ENCODE peak calls at places on chromosome 1, in nine cellular contexts. Q is effector memory CD4-positive, alpha-beta T cell; R is left ventricle myocardium inferior; D is H7; U is uterus; X is lung; J is left lung; K is heart left ventricle; Y is Caco-2. A is an unnamed sample.

GRCh38 chr1:183029591-183030000 is 6.4 kb downstream of the LAMC1 start:
- DNase-seq in D (no peak), Q (no peak), X (no peak), J (no peak), K (no peak), Y (peak), R (no peak), U (no peak), A (no peak)

GRCh38 chr1:229117664-229118300 is 153.1 kb upstream of the RAB4A start:
- DNase-seq in D (no peak), Y (no peak), K (peak), U (peak), Q (no peak), R (peak), X (peak), J (peak), A (no peak)

GRCh38 chr1:206905295-206906164 is 8.3 kb downstream of the IL24 start:
- DNase-seq in D (no peak), U (no peak), K (no peak), J (no peak), Y (no peak), X (no peak), R (no peak), Q (no peak), A (no peak)

GRCh38 chr1:56877973-56878372 is 23.4 kb downstream of the C8A start:
- DNase-seq in Y (no peak), U (no peak), X (no peak), Q (no peak), J (no peak), D (no peak), K (no peak), R (no peak), A (no peak)

GRCh38 chr1:243883551-243883950 is 33.5 kb upstream of the AKT3 start:
- DNase-seq in D (no peak), Q (no peak), U (no peak), R (no peak), J (no peak), K (no peak), X (no peak), Y (no peak), A (no peak)

GRCh38 chr1:91011726-91012125 is 10.1 kb downstream of the ZNF644 start:
- DNase-seq in K (no peak), J (no peak), U (no peak), R (no peak), Y (no peak), Q (no peak), X (no peak), D (no peak), A (no peak)

GRCh38 chr1:165683848-165684485 is 14.4 kb downstream of the ALDH9A1 start:
- DNase-seq in J (no peak), Q (no peak), R (no peak), D (no peak), U (no peak), K (no peak), X (no peak), Y (no peak), A (no peak)

GRCh38 chr1:216523449-216524190 is 100.4 kb upstream of the USH2A start:
- DNase-seq in U (no peak), K (no peak), J (no peak), X (no peak), D (no peak), Y (no peak), R (no peak), Q (no peak), A (no peak)

GRCh38 chr1:203197625-203198024 is 11.1 kb upstream of the CHI3L1 start:
- DNase-seq in J (no peak), R (no peak), U (no peak), X (no peak), D (no peak), K (no peak), Q (no peak), Y (no peak), A (no peak)

GRCh38 chr1:208107817-208108608 is 136.2 kb downstream of the PLXNA2 start:
- DNase-seq in U (peak), X (peak), J (no peak), D (no peak), Q (no peak), Y (no peak), R (no peak), K (no peak), A (no peak)

GRCh38 chr1:206540044-206540758 is 32.9 kb downstream of the RASSF5 start:
- DNase-seq in Y (no peak), X (peak), J (no peak), Q (no peak), K (no peak), R (no peak), U (peak), D (no peak), A (no peak)

GRCh38 chr1:14842891-14843290 is 244.4 kb downstream of the KAZN start:
- DNase-seq in D (no peak), R (no peak), U (no peak), J (no peak), Y (no peak), K (no peak), X (no peak), Q (no peak), A (no peak)

GRCh38 chr1:200206761-200207160 is 179.3 kb downstream of the NR5A2 start:
- DNase-seq in D (no peak), R (no peak), X (no peak), K (no peak), Y (no peak), U (no peak), J (no peak), Q (no peak), A (no peak)

DNA sequence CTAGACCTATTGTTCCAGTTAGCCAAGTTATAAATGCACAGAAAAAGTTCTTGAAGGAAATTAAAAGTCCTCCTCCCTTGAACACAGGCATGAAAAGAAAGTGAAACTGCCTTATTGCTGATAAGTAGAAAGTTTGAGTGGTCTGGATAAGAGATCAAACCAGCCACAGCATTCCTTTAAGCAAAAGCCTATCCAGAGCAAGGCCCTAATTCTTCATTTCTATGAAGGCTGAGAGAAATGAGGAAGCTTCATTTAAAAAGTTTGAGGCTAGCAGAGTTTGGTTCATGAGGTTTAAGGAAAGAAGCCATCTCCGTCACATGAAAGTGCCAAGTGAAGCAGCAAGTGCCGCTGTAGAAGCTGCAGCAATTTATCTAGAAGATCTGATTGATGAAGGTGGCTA is 2.7 kb upstream of the SSX2IP start:
- DNase-seq in X (no peak), Q (no peak), J (no peak), K (no peak), Y (no peak), U (no peak), D (no peak), R (no peak), A (no peak)
- H3K4me3 ChIP-seq in X (no peak), Q (peak), J (no peak), K (peak), Y (no peak), U (no peak), D (no peak), R (no peak), A (no peak)

GRCh38 chr1:23446644-23447310 is 22.2 kb upstream of the TCEA3 start:
- DNase-seq in R (no peak), X (no peak), Q (no peak), J (no peak), D (no peak), Y (no peak), U (no peak), K (no peak), A (no peak)
- H3K4me3 ChIP-seq in R (no peak), X (no peak), Q (no peak), J (no peak), D (no peak), Y (no peak), U (no peak), K (no peak), A (no peak)

DNA sequence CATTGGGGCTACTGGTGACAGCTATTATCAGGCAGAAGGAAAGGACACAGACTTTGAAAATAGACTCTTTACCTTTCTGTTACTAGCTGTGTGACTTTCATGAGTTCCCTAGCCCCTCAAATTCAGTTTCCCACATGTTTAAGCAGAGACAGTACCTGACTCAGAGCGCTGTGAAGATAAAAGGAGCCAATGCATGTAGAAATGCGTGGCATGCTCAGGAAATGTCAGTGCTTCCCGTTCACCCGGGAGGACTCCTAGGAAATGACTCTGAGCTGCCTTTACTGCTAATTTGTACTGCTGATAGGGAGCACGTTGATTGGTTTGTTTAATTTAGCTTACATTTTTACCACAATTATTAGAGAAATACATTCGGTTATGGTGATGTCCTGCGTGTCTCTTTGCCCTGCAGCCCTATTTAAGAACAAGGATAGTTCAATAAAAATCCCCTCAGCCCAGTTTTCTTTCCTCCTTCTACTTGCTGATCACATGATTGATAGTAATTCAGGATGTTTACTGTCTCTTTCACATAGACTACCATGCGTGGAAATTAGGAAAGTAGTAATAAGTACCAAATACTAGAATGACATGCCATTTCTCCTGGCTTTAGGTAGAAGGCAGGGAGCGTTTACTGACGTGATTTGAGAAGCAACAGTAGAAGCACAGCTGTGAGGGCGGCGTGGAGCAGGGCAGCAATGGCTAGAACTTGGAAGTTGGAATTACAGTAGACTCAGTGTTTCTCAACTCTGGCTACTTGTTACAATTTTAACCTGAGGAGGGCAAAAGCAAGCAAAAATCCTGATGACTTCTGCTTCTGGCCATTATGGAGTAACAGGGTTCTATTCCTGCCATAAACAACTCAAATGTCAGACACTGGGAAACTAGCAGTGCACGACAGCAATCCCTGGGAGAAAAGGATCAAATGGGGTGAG is 15.9 kb downstream of the PDIK1L start:
- DNase-seq in Y (no peak), Q (no peak), X (no peak), U (no peak), J (no peak), R (no peak), D (no peak), K (no peak), A (no peak)
- H3K4me3 ChIP-seq in Y (no peak), Q (no peak), X (no peak), U (no peak), J (no peak), R (peak), D (no peak), K (peak), A (no peak)

GRCh38 chr1:247962911-247963588 is 2.0 kb upstream of the OR2AK2 start:
- DNase-seq in D (no peak), X (no peak), K (no peak), Y (no peak), J (no peak), R (no peak), Q (no peak), U (no peak), A (no peak)
- H3K4me3 ChIP-seq in D (no peak), X (no peak), K (no peak), Y (no peak), J (no peak), R (no peak), Q (no peak), U (no peak), A (no peak)

DNA sequence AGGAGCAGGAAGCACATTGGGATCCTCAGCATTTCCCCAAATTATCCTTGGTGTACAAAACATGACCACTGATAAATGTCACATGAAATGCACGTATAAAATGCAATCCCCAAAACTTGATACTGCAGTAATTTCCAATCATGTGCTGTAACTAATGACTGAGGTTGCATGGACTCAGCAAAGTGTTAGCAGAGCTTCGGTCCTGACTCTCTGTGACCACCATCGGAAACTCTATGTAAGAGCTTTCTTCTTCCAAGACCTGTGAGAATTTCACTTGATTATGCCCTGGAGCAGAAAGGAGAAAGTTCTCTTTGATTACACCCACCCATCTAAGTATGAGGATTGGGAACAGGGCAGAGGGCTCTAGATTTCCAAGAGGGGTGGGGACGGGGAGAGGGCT is 908 bp downstream of the CD53 start:
- DNase-seq in U (no peak), Y (no peak), Q (no peak), J (no peak), X (no peak), D (no peak), K (no peak), R (no peak), A (no peak)
- H3K4me3 ChIP-seq in U (no peak), Y (no peak), Q (peak), J (peak), X (peak), D (no peak), K (peak), R (peak), A (peak)

DNA sequence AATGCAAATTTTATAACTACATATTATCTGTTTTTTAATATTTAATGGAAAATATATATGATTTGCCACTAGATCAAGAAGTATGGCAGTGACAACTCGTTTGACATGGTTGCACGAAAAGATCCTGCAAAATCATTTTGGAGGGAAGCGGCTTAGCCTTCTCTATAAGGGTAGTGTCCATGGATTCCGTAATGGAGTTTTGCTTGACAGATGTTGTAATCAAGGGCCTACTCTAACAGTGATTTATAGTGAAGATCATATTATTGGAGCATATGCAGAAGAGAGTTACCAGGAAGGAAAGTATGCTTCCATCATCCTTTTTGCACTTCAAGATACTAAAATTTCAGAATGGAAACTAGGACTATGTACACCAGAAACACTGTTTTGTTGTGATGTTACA is 483 bp downstream of the IFI44 start:
- DNase-seq in K (no peak), Y (no peak), Q (no peak), U (no peak), D (no peak), J (no peak), R (no peak), X (no peak), A (no peak)
- H3K4me3 ChIP-seq in K (peak), Y (no peak), Q (peak), U (peak), D (no peak), J (peak), R (peak), X (no peak), A (peak)

GRCh38 chr1:25034736-25035522 is 104.9 kb upstream of the RUNX3 start:
- DNase-seq in R (no peak), J (peak), Y (no peak), D (no peak), X (no peak), Q (no peak), K (peak), U (no peak), A (no peak)
- H3K4me3 ChIP-seq in R (no peak), J (no peak), Y (no peak), D (no peak), X (no peak), Q (no peak), K (peak), U (no peak), A (no peak)

GRCh38 chr1:65048325-65048724 is 82.0 kb upstream of the JAK1 start:
- DNase-seq in Y (no peak), Q (no peak), K (no peak), R (no peak), J (no peak), X (no peak), D (no peak), U (no peak), A (no peak)
- H3K4me3 ChIP-seq in Y (no peak), Q (no peak), K (no peak), R (no peak), J (no peak), X (no peak), D (no peak), U (no peak), A (no peak)